ENCODE peak calls at places on chromosome 22, in six cellular contexts. D, B, N, H, C and V are unnamed samples.

GRCh38 chr22:26597026-26597425 is 7.1 kb upstream of the TPST2 start:
- DNase-seq in N (no peak), B (no peak), H (no peak), C (no peak), D (no peak), V (no peak)

GRCh38 chr22:46596819-46597218 is 23.4 kb upstream of the GRAMD4 start:
- DNase-seq in B (no peak), N (peak; percentile 88), H (peak; percentile 65), D (no peak), C (no peak), V (no peak)

GRCh38 chr22:47084226-47084625 is 321.8 kb downstream of the TBC1D22A start:
- DNase-seq in D (no peak), N (no peak), B (no peak), C (no peak), H (no peak), V (no peak)

GRCh38 chr22:45429424-45429823 is 15.9 kb downstream of the RIBC2 start:
- DNase-seq in B (no peak), H (no peak), N (no peak), C (no peak), D (no peak), V (no peak)

GRCh38 chr22:47552541-47553205 is 790.2 kb downstream of the TBC1D22A start:
- DNase-seq in B (no peak), H (no peak), N (no peak), D (no peak), C (no peak), V (no peak)

GRCh38 chr22:39565414-39565944 is 5.1 kb upstream of the CACNA1I start:
- DNase-seq in C (no peak), N (no peak), D (no peak), H (no peak), B (no peak), V (no peak)

GRCh38 chr22:44026630-44027511 is 2.8 kb downstream of the PARVB start:
- DNase-seq in N (no peak), C (peak; percentile 50), H (no peak), B (peak; percentile 84), D (peak; percentile 90), V (peak; percentile 44)

GRCh38 chr22:27212081-27212480 is 554.7 kb downstream of the MIAT start:
- DNase-seq in N (no peak), D (no peak), C (peak; percentile 33), H (no peak), B (no peak), V (no peak)

GRCh38 chr22:43811777-43812148 is 342 bp downstream of the EFCAB6 start:
- DNase-seq in D (no peak), B (peak; percentile 10), H (peak; percentile 56), N (peak; percentile 68), C (peak; percentile 67), V (no peak)

GRCh38 chr22:19060356-19061009 is 61.7 kb downstream of the DGCR2 start:
- DNase-seq in C (peak; percentile 85), D (no peak), N (peak; percentile 84), H (peak; percentile 50), B (peak; percentile 42), V (peak; percentile 71)

GRCh38 chr22:42303304-42304020 is 33.0 kb upstream of the TCF20 start:
- DNase-seq in B (no peak), C (no peak), H (no peak), N (no peak), D (no peak), V (no peak)
- H3K4me3 ChIP-seq in B (no peak overlapping the region), C (no peak overlapping the region), H (no peak overlapping the region), N (no peak overlapping the region), D (no peak overlapping the region), V (no peak overlapping the region)

GRCh38 chr22:24068377-24068680 is 57.2 kb downstream of the CABIN1 start:
- DNase-seq in N (no peak), B (no peak), H (no peak), D (no peak), C (no peak), V (no peak)

GRCh38 chr22:24070553-24070952 is 59.4 kb downstream of the CABIN1 start:
- DNase-seq in D (no peak), H (no peak), N (no peak), C (no peak), B (no peak), V (no peak)

GRCh38 chr22:24069721-24070120 is 58.6 kb downstream of the CABIN1 start:
- DNase-seq in D (no peak), N (no peak), B (no peak), C (no peak), H (no peak), V (no peak)

GRCh38 chr22:24067587-24068376 is 56.7 kb downstream of the CABIN1 start:
- DNase-seq in C (no peak), N (no peak), H (no peak), D (no peak), B (no peak), V (no peak)

DNA sequence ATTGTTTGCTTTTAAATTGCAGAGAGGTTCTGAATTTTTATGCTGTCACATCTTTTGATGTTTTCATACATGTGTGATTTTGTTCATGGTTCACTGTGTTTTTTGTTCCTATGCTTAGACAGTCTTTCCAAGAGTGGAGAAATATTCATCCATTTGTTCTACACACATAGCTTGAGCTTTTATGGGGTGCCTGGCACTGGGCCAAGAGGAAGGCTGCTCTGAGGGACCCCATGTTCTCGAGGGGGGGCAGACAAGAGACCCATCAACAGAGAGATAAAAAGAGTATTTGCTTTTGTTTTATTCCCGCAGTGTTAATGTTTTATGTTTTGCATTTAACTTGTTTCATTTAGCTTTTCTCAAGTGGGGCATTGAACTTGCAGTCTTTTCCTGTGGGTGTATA is 57.6 kb downstream of the CABIN1 start:
- DNase-seq in B (no peak), N (no peak), H (no peak), C (no peak), D (no peak), V (no peak)
- TF ChIP-seq CTCF in B (no peak), N (no peak), H (no peak), C (no peak), D (no peak), V (no peak)

DNA sequence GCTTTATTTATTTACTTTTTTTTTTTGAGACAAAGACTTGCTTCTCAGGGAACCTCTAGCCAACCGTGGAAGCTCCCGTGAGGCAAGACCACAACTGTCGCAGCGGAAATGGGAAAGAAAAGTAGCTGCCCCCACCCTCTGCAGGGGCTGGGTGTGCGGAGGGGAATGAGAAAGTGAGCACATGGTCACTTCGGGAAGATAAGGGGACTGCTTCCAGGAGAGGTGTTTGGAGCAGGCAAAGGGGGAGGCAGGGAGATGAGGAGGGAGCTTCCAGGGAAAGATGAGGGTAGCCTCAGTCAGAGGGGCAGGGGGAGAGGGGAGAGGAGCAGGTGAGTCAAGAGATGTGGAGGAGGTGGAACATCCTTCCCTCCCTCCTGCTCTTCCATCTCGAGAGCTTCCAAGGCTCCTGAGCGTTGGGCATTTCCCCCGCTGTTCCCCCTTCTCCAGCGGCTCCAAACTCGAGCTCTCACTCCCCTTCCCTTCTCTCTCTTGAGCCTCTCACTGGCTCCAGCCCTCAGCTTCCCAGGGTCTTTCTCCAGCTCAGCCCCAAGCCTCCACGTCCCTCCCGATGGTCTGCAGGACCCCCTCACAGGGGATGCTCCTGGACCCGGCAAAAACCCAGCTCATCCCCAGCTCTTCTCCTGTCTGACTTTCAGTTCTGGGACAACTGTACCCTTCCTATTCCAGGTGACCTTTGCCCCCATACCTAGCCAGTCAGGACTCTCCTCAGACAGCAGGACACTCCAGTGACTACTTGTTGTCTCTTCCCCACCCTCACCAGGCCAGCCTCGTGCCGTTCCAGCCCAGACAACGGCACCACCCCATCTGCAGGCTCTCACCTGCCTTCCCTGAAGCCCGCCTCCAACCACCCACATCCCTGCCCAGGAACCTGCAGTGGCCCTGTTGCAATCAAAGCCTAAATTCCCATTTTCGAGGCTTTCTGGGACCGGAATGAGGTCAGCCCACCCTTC is 4.0 kb downstream of the IL2RB start:
- DNase-seq in N (peak; percentile 83), B (no peak), H (peak; percentile 57), C (no peak), D (peak; percentile 26), V (no peak)
- H3K4me3 ChIP-seq in N (no peak overlapping the region), B (no peak overlapping the region), H (no peak overlapping the region), C (no peak overlapping the region), D (no peak overlapping the region), V (no peak overlapping the region)

GRCh38 chr22:37017356-37017755 is 1.9 kb downstream of the TST start:
- DNase-seq in C (no peak), B (no peak), D (peak; percentile 54), N (no peak), H (no peak), V (no peak)

GRCh38 chr22:37020192-37020479 is 594 bp downstream of the MPST start:
- DNase-seq in C (peak; percentile 66), D (no peak), N (peak; percentile 75), H (peak; percentile 56), B (peak; percentile 29), V (peak; percentile 50)

GRCh38 chr22:37018086-37018814 is 997 bp downstream of the TST start:
- DNase-seq in D (no peak), B (no peak), C (no peak), N (no peak), H (no peak), V (peak; percentile 5)

GRCh38 chr22:37019309-37020191 is at the start of the genes MPST and TST:
- DNase-seq in B (peak; percentile 29), D (peak; percentile 90), C (peak; percentile 67), H (peak; percentile 45), N (peak; percentile 65), V (peak; percentile 64)

GRCh38 chr22:37018815-37019308 is 385 bp downstream of the TST start:
- DNase-seq in H (peak; percentile 25), B (peak; percentile 19), D (peak; percentile 74), C (peak; percentile 30), N (peak; percentile 52), V (peak; percentile 52)
- TF ChIP-seq CTCF in H (no peak), B (no peak), D (no peak), C (no peak), N (no peak), V (no peak)

GRCh38 chr22:49826603-49827306 is 918 bp downstream of the BRD1 start:
- DNase-seq in D (no peak), H (peak; percentile 47), C (peak; percentile 56), B (no peak), N (peak; percentile 61), V (peak; percentile 35)

GRCh38 chr22:49827853-49828598 is at the start of gene BRD1:
- DNase-seq in H (peak; percentile 49), D (peak; percentile 68), C (peak; percentile 68), N (peak; percentile 71), B (peak; percentile 8), V (peak; percentile 51)

GRCh38 chr22:49828599-49828965 is 909 bp upstream of the BRD1 start:
- DNase-seq in B (no peak), C (no peak), N (no peak), H (no peak), D (no peak), V (no peak)

GRCh38 chr22:49825944-49826602 is 1.6 kb downstream of the BRD1 start:
- DNase-seq in D (no peak), N (peak; percentile 63), B (peak; percentile 40), H (peak; percentile 46), C (peak; percentile 34), V (peak; percentile 37)

GRCh38 chr22:49827307-49827852 is 293 bp downstream of the BRD1 start:
- DNase-seq in D (no peak), C (peak; percentile 21), B (no peak), N (peak; percentile 22), H (no peak), V (no peak)
- H3K4me3 ChIP-seq in D (peak overlapping the region; percentile 76), C (peak overlapping the region; percentile 72), B (peak overlapping the region; percentile 74), N (peak overlapping the region; percentile 77), H (peak overlapping the region; percentile 91), V (peak overlapping the region; percentile 72)

DNA sequence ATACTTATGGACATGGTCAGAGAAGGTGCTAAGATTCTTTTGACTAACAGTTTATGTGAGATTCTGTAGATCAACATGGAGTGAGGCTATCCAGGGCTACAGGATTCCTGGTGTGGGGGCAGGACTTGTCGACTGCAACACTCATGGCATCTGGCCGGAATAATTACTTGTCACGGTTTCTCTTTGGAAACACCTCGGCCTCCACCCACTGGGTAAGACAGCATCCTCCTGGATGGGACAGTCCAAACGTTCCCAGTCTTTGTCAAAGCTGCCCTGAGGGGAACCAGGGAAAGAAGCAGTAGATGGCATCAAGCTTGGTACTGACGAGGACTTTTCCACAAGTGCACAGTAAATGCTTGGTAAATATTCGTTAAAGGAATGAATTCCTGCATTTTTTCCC is 762.8 kb downstream of the BRD1 start:
- DNase-seq in N (no peak), C (no peak), H (no peak), B (no peak), D (no peak), V (no peak)
- TF ChIP-seq CTCF in N (no peak), C (no peak), H (no peak), B (no peak), D (no peak), V (no peak)